ENCODE peak calls at places on chromosomes 5 and 9, in seven cellular contexts. X is trophoblast cell, M is astrocyte, U is cardiac fibroblast, Q is stomach, R is tibial artery, B is epithelial cell of esophagus. Z is an unnamed sample.

GRCh38 chr9:89623925-89624420 is 19.2 kb downstream of the GADD45G start:
- DNase-seq in X (no peak), M (no peak), U (no peak), Q (peak; percentile 30), R (no peak), B (no peak), Z (peak; percentile 42)

GRCh38 chr5:13378073-13378472 is 566.4 kb downstream of the DNAH5 start:
- DNase-seq in X (no peak), M (peak; percentile 63), U (no peak), Q (no peak), R (no peak), B (peak; percentile 2), Z (no peak)

GRCh38 chr5:16461026-16461425 is 4.6 kb downstream of the ZNF622 start:
- DNase-seq in X (no peak), M (peak; percentile 76), U (peak; percentile 40), Q (no peak), R (no peak), B (no peak), Z (no peak)

GRCh38 chr5:82174919-82175219 is 103.3 kb downstream of the RPS23 start:
- DNase-seq in X (no peak), M (no peak), U (no peak), Q (no peak), R (no peak), B (no peak), Z (no peak)

GRCh38 chr9:134895849-134896833 is 15.5 kb downstream of the FCN2 start:
- DNase-seq in X (no peak), M (peak; percentile 81), U (peak; percentile 82), Q (peak; percentile 24), R (peak; percentile 51), B (no peak), Z (no peak)

GRCh38 chr9:124221685-124222084 is 36.1 kb upstream of the NEK6 start:
- DNase-seq in X (no peak), M (no peak), U (no peak), Q (no peak), R (no peak), B (no peak), Z (no peak)

GRCh38 chr5:142826741-142827492 is 56.7 kb downstream of the ARHGAP26 start:
- DNase-seq in X (peak; percentile 31), M (peak; percentile 78), U (peak; percentile 75), Q (peak; percentile 69), R (no peak), B (peak; percentile 68), Z (peak; percentile 43)

GRCh38 chr9:70258692-70259511 is at the start of gene SMC5:
- DNase-seq in X (peak; percentile 96), M (peak; percentile 88), U (peak; percentile 93), Q (peak; percentile 91), R (peak; percentile 86), B (peak; percentile 92), Z (peak; percentile 97)

GRCh38 chr9:91541744-91542143 is 118.1 kb upstream of the NFIL3 start:
- DNase-seq in X (no peak), M (peak; percentile 64), U (peak; percentile 28), Q (no peak), R (no peak), B (peak; percentile 14), Z (no peak)

GRCh38 chr5:2038337-2039179 is 155.8 kb upstream of the IRX4 start:
- DNase-seq in X (peak; percentile 21), M (no peak), U (peak; percentile 21), Q (peak; percentile 63), R (peak; percentile 34), B (peak; percentile 37), Z (peak; percentile 59)

GRCh38 chr5:151741678-151742423 is 16.6 kb downstream of the ATOX1 start:
- DNase-seq in X (peak; percentile 77), M (peak; percentile 83), U (peak; percentile 94), Q (no peak), R (no peak), B (peak; percentile 89), Z (no peak)

GRCh38 chr5:139744471-139745120 is 51.0 kb upstream of the PSD2 start:
- DNase-seq in X (no peak), M (no peak), U (no peak), Q (no peak), R (no peak), B (no peak), Z (no peak)

GRCh38 chr9:89884356-89885083 is 279.7 kb downstream of the GADD45G start:
- DNase-seq in X (no peak), M (no peak), U (no peak), Q (peak; percentile 13), R (no peak), B (no peak), Z (no peak)

DNA sequence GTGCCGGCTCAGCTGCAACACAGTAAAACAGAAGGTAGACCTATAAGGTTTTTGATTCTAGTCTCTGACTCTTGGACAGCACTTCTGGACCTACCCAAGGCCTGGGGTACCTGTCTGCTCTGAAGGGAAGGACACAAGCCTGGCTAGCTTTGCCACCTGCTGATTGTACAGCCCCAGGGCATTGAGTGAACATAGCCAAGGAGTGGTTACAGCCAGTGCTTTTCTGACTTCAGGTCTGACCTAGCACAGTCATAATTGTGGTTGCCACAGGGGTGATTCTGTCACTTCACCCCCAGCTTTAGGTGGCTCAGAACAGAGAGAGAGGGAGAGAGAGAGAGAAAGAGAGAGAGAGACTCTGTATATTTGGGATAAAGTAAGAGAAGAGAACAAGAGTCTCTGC is 118.4 kb downstream of the PLCXD3 start:
- DNase-seq in X (no peak), M (no peak), U (no peak), Q (no peak), R (no peak), B (peak; percentile 28), Z (no peak)
- H3K4me3 ChIP-seq in X (no peak overlapping the region), M (no peak overlapping the region), U (no peak overlapping the region), Q (no peak overlapping the region), R (no peak overlapping the region), B (no peak overlapping the region), Z (no peak overlapping the region)

GRCh38 chr5:147509041-147509709 is 693 bp downstream of the DPYSL3 start:
- DNase-seq in X (no peak), M (no peak), U (peak; percentile 31), Q (no peak), R (peak; percentile 42), B (peak; percentile 29), Z (no peak)

GRCh38 chr5:147510885-147511284 is 1.0 kb upstream of the DPYSL3 start:
- DNase-seq in X (no peak), M (no peak), U (no peak), Q (no peak), R (no peak), B (peak; percentile 40), Z (no peak)

GRCh38 chr5:147507480-147508126 is 2.3 kb downstream of the DPYSL3 start:
- DNase-seq in X (no peak), M (peak; percentile 78), U (peak; percentile 74), Q (no peak), R (peak; percentile 52), B (peak; percentile 49), Z (no peak)

GRCh38 chr5:147509710-147510651 is at the start of gene DPYSL3:
- DNase-seq in X (no peak), M (peak; percentile 73), U (peak; percentile 72), Q (peak; percentile 47), R (peak; percentile 81), B (peak; percentile 70), Z (peak; percentile 45)

GRCh38 chr5:147508711-147509040 is 1.2 kb downstream of the DPYSL3 start:
- DNase-seq in X (no peak), M (no peak), U (no peak), Q (no peak), R (no peak), B (no peak), Z (no peak)
- H3K4me3 ChIP-seq in X (no peak overlapping the region), M (peak overlapping the region; percentile 78), U (peak overlapping the region; percentile 87), Q (peak overlapping the region; percentile 55), R (peak overlapping the region; percentile 83), B (no peak overlapping the region), Z (peak overlapping the region; percentile 55)

DNA sequence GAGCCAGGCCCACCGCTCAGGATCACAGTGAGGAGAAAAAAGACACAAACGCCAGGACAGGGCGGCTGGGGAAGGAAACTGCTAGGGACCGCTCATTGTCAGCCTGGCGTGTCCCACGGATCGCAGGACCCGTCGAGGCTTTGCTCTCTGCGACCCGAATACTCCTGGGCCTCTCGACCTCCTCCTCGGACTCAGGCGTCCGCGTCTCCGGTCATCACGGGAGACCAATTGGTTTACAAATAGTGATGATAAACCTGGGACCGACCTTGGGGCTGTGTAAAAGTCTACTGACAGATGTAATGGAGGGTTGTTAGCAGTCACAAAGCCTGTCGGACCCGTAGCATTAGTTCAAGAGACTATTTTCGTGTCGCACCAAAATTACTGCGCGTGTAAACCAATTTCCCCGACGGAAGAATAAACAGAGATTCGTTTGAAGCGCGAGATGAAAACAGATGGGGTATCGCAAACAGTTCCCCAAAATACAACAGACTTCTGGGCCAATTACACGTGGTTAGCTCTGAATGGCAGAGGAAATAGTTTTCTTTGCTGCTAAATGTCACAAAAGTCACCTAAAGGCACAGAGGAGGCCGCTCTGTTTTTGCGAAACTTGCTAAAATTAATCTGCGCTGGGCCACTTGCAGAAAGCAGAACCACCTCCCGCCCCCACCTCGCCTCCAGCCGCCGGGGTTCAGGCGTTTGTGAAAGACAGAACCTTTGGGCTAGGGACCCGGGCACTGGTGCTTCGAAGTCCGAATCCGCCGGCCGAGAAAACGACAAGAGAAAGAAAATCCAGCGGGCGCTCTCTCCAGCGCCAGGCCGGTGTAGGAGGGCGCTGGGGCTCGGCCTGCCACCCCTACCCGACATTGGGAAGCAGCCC is 67.6 kb downstream of the FOXD1 start:
- DNase-seq in X (no peak), M (no peak), U (no peak), Q (no peak), R (no peak), B (no peak), Z (no peak)
- H3K4me3 ChIP-seq in X (no peak overlapping the region), M (no peak overlapping the region), U (no peak overlapping the region), Q (peak overlapping the region; percentile 41), R (peak overlapping the region; percentile 37), B (no peak overlapping the region), Z (peak overlapping the region; percentile 20)

GRCh38 chr5:178121450-178122276 is 8.3 kb downstream of the N4BP3 start:
- DNase-seq in X (no peak), M (no peak), U (peak; percentile 34), Q (no peak), R (no peak), B (no peak), Z (no peak)
- H3K4me3 ChIP-seq in X (no peak overlapping the region), M (no peak overlapping the region), U (peak overlapping the region; percentile 8), Q (peak overlapping the region; percentile 36), R (no peak overlapping the region), B (no peak overlapping the region), Z (no peak overlapping the region)

GRCh38 chr5:87121315-87122170 is 146.1 kb upstream of the RASA1 start:
- DNase-seq in X (peak; percentile 59), M (peak; percentile 92), U (peak; percentile 95), Q (no peak), R (peak; percentile 42), B (peak; percentile 93), Z (no peak)

GRCh38 chr5:87116821-87117512 is 150.7 kb upstream of the RASA1 start:
- DNase-seq in X (no peak), M (peak; percentile 24), U (peak; percentile 24), Q (no peak), R (no peak), B (peak; percentile 42), Z (no peak)

GRCh38 chr5:87119588-87119987 is 148.1 kb upstream of the RASA1 start:
- DNase-seq in X (no peak), M (no peak), U (no peak), Q (no peak), R (no peak), B (peak; percentile 45), Z (no peak)

GRCh38 chr5:87122171-87122977 is 145.3 kb upstream of the RASA1 start:
- DNase-seq in X (no peak), M (no peak), U (no peak), Q (no peak), R (no peak), B (no peak), Z (no peak)

GRCh38 chr5:87120518-87121314 is 147.0 kb upstream of the RASA1 start:
- DNase-seq in X (peak; percentile 76), M (peak; percentile 97), U (peak; percentile 96), Q (no peak), R (no peak), B (peak; percentile 99), Z (no peak)
- H3K4me3 ChIP-seq in X (no peak overlapping the region), M (no peak overlapping the region), U (no peak overlapping the region), Q (no peak overlapping the region), R (no peak overlapping the region), B (no peak overlapping the region), Z (no peak overlapping the region)

GRCh38 chr5:141511771-141512325 is 23.0 kb downstream of the PCDHGC5 start:
- DNase-seq in X (no peak), M (no peak), U (no peak), Q (no peak), R (no peak), B (no peak), Z (no peak)
- H3K4me3 ChIP-seq in X (no peak overlapping the region), M (no peak overlapping the region), U (no peak overlapping the region), Q (no peak overlapping the region), R (peak overlapping the region; percentile 71), B (no peak overlapping the region), Z (no peak overlapping the region)